ENCODE peak calls at places on chromosome 16, in six cellular contexts. F is Ammon's horn; V is activated naive CD4-positive, alpha-beta T cell treated with anti-CD3 and anti-CD28 coated beads for 36 hours; I is IMR-90; G is NCI-H510A treated with DMSO at 0.1 percent for 48 hours; Q is small intestine. H is an unnamed sample.

GRCh38 chr16:67150833-67151396 is at the start of gene B3GNT9:
- DNase-seq in V (no peak), I (peak; percentile 66), Q (peak; percentile 48), F (peak; percentile 80), G (peak; percentile 30), H (no peak)

GRCh38 chr16:69927056-69927757 is 23.9 kb upstream of the CLEC18A start:
- DNase-seq in V (no peak), I (peak; percentile 60), F (peak; percentile 56), G (no peak), Q (no peak), H (no peak)

GRCh38 chr16:84884311-84885023 is 64.7 kb downstream of the CRISPLD2 start:
- DNase-seq in G (no peak), F (no peak), V (no peak), Q (no peak), I (no peak), H (no peak)

GRCh38 chr16:89446136-89446974 is 44.0 kb downstream of the ANKRD11 start:
- DNase-seq in Q (no peak), I (no peak), G (no peak), F (no peak), V (peak; percentile 38), H (no peak)

GRCh38 chr16:51465026-51465425 is 314.0 kb upstream of the SALL1 start:
- DNase-seq in V (no peak), I (peak; percentile 47), G (no peak), Q (no peak), F (no peak), H (no peak)

GRCh38 chr16:30054959-30055553 is 10.5 kb upstream of the ALDOA start:
- DNase-seq in F (no peak), G (peak; percentile 47), Q (peak; percentile 86), I (no peak), V (peak; percentile 67), H (no peak)

GRCh38 chr16:17396762-17397498 is 73.8 kb downstream of the XYLT1 start:
- DNase-seq in F (no peak), Q (peak; percentile 95), V (no peak), G (peak; percentile 100), I (peak; percentile 52), H (no peak)

GRCh38 chr16:28104404-28104803 is 40.9 kb upstream of the GSG1L start:
- DNase-seq in V (no peak), I (no peak), F (no peak), G (no peak), Q (no peak), H (no peak)

GRCh38 chr16:75758215-75758614 is 31.9 kb upstream of the CPHXL start:
- DNase-seq in Q (no peak), F (no peak), I (peak; percentile 19), V (no peak), G (no peak), H (no peak)

GRCh38 chr16:2319606-2320005 is 20.9 kb downstream of the ABCA3 start:
- DNase-seq in G (no peak), V (no peak), I (no peak), Q (no peak), F (no peak), H (no peak)

GRCh38 chr16:57764006-57764340 is 28.4 kb downstream of the KATNB1 start:
- DNase-seq in F (no peak), V (no peak), I (no peak), Q (no peak), G (no peak), H (no peak)

GRCh38 chr16:79651363-79651762 is 50.8 kb upstream of the MAF start:
- DNase-seq in I (peak; percentile 1), Q (peak; percentile 20), V (no peak), G (no peak), F (peak; percentile 72), H (no peak)

GRCh38 chr16:54694651-54695050 is 236.0 kb upstream of the IRX5 start:
- DNase-seq in Q (no peak), F (no peak), V (no peak), G (no peak), I (no peak), H (no peak)

GRCh38 chr16:27759301-27759871 is 209.4 kb downstream of the KATNIP start:
- DNase-seq in F (no peak), V (no peak), Q (no peak), I (peak; percentile 72), G (no peak), H (no peak)

GRCh38 chr16:3580271-3580670 is 3.1 kb upstream of the NLRC3 start:
- DNase-seq in G (no peak), V (no peak), F (no peak), I (no peak), Q (no peak), H (no peak)

GRCh38 chr16:29962344-29962994 is 590 bp downstream of the TMEM219 start:
- DNase-seq in Q (peak; percentile 75), F (peak; percentile 51), G (peak; percentile 22), I (peak; percentile 27), V (no peak), H (no peak)

GRCh38 chr16:87844374-87844733 is 25.0 kb downstream of the SLC7A5 start:
- DNase-seq in I (peak; percentile 35), V (no peak), G (no peak), F (no peak), Q (no peak), H (no peak)

GRCh38 chr16:15457958-15458357 is 23.6 kb downstream of the BMERB1 start:
- DNase-seq in F (no peak), Q (peak; percentile 42), I (no peak), G (no peak), V (no peak), H (no peak)

GRCh38 chr16:70660672-70661350 is 14.5 kb downstream of the IL34 start:
- DNase-seq in I (no peak), G (no peak), V (no peak), F (peak; percentile 2), Q (no peak), H (no peak)

GRCh38 chr16:73016488-73016830 is 31.5 kb downstream of the ZFHX3 start:
- DNase-seq in F (no peak), Q (peak; percentile 52), V (no peak), I (no peak), G (no peak), H (no peak)

GRCh38 chr16:88516666-88517065 is 53.5 kb upstream of the ZC3H18 start:
- DNase-seq in F (no peak), V (no peak), Q (no peak), I (no peak), G (no peak), H (no peak)

GRCh38 chr16:814974-815373 is 14.4 kb upstream of the GNG13 start:
- DNase-seq in G (no peak), I (peak; percentile 70), Q (no peak), F (no peak), V (no peak), H (no peak)

GRCh38 chr16:24098896-24099295 is 157.2 kb upstream of the CACNG3 start:
- DNase-seq in I (no peak), F (no peak), Q (no peak), G (no peak), V (no peak), H (no peak)

GRCh38 chr16:11632455-11632921 is 35.8 kb upstream of the SNN start:
- DNase-seq in Q (no peak), V (no peak), I (peak; percentile 93), F (peak; percentile 54), G (no peak), H (no peak)

GRCh38 chr16:86809458-86809955 is 231.2 kb downstream of the FOXL1 start:
- DNase-seq in Q (no peak), F (no peak), V (no peak), G (no peak), I (peak; percentile 95), H (no peak)